ENCODE peak calls at places on chromosome 22, in four cellular contexts. E, P, J and U are unnamed samples.

GRCh38 chr22:42074153-42074750 is at the start of gene PHETA2:
- DNase-seq in E (no peak), P (no peak), J (no peak), U (no peak)

GRCh38 chr22:42313804-42314581 is 43.5 kb upstream of the TCF20 start:
- DNase-seq in E (no peak), P (peak), J (peak), U (peak)

GRCh38 chr22:20388200-20388599 is 5.8 kb upstream of the ZNF74 start:
- DNase-seq in E (no peak), P (no peak), J (no peak), U (peak)

GRCh38 chr22:48254311-48254873 is 1491.9 kb downstream of the TBC1D22A start:
- DNase-seq in E (no peak), P (no peak), J (no peak), U (no peak)

GRCh38 chr22:25996669-25997068 is 172.6 kb upstream of the SEZ6L start:
- DNase-seq in E (no peak), P (no peak), J (no peak), U (no peak)

GRCh38 chr22:41576877-41577276 is 12.8 kb downstream of the PMM1 start:
- DNase-seq in E (no peak), P (peak), J (peak), U (peak)

GRCh38 chr22:46618104-46618647 is 2.0 kb upstream of the GRAMD4 start:
- DNase-seq in E (no peak), P (no peak), J (no peak), U (no peak)

GRCh38 chr22:42313204-42313603 is 42.8 kb upstream of the TCF20 start:
- DNase-seq in E (no peak), P (no peak), J (no peak), U (no peak)

GRCh38 chr22:46977656-46978343 is 215.3 kb downstream of the TBC1D22A start:
- DNase-seq in E (no peak), P (no peak), J (no peak), U (no peak)

GRCh38 chr22:36930041-36930935 is 16.9 kb downstream of the CSF2RB start:
- DNase-seq in E (no peak), P (no peak), J (no peak), U (no peak)

GRCh38 chr22:25840883-25841282 is 98.9 kb downstream of the MYO18B start:
- DNase-seq in E (no peak), P (no peak), J (no peak), U (no peak)

GRCh38 chr22:17230239-17230638 is 11.0 kb upstream of the ADA2 start:
- DNase-seq in E (no peak), P (no peak), J (no peak), U (no peak)

GRCh38 chr22:48431014-48431413 is 1396.7 kb downstream of the BRD1 start:
- DNase-seq in E (no peak), P (no peak), J (no peak), U (no peak)

GRCh38 chr22:31210830-31211503 is 1.1 kb upstream of the LIMK2 start:
- DNase-seq in E (no peak), P (no peak), J (peak), U (no peak)

GRCh38 chr22:48491451-48491941 is 1336.2 kb downstream of the BRD1 start:
- DNase-seq in E (no peak), P (no peak), J (no peak), U (no peak)

GRCh38 chr22:28883917-28884753 is 763 bp downstream of the ZNRF3 start:
- DNase-seq in E (no peak), P (peak), J (no peak), U (peak)

GRCh38 chr22:30611197-30611596 is 4.2 kb downstream of the TCN2 start:
- DNase-seq in E (no peak), P (no peak), J (no peak), U (no peak)

GRCh38 chr22:22030493-22031182 is 48.1 kb upstream of the TOP3B start:
- DNase-seq in E (peak), P (peak), J (peak), U (peak)
- TF ChIP-seq TARDBP in E (peak), P (no peak), J (no peak), U (no peak)

GRCh38 chr22:23563111-23563510 is 17.0 kb downstream of the IGLL1 start:
- DNase-seq in E (no peak), P (no peak), J (no peak), U (no peak)

GRCh38 chr22:23565942-23566715 is 14.0 kb downstream of the IGLL1 start:
- DNase-seq in E (no peak), P (peak), J (peak), U (no peak)

GRCh38 chr22:23565288-23565941 is 14.7 kb downstream of the IGLL1 start:
- DNase-seq in E (no peak), P (peak), J (no peak), U (no peak)

GRCh38 chr22:23562186-23562585 is 17.9 kb downstream of the IGLL1 start:
- DNase-seq in E (no peak), P (no peak), J (no peak), U (no peak)

DNA sequence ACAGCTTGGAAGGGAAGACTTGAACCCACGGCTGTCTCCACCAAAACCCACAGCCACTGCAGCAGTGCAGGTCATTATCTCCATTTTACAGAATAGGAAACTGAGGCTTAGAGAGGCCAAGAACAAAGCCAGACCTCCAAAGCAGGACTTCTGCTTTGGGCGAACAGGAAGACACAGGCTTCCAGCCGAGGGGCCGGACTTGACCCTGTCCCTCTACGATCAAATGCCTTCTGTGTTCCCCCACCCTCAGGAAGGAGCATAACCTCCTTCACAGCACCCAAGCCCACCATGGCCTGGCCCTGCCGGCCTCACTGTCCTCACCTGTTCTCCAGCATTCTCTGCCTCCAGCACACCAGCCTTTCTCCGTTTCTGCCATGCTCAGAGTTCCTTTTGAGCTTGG is 15.8 kb downstream of the IGLL1 start:
- DNase-seq in E (no peak), P (no peak), J (no peak), U (no peak)
- TF ChIP-seq TARDBP in E (no peak), P (no peak), J (no peak), U (no peak)

GRCh38 chr22:32545801-32546200 is 71.2 kb downstream of the FBXO7 start:
- DNase-seq in E (no peak), P (no peak), J (peak), U (no peak)

GRCh38 chr22:32546935-32547334 is 72.3 kb downstream of the FBXO7 start:
- DNase-seq in E (no peak), P (no peak), J (no peak), U (no peak)

GRCh38 chr22:32548039-32548438 is 73.4 kb downstream of the FBXO7 start:
- DNase-seq in E (no peak), P (no peak), J (no peak), U (no peak)

GRCh38 chr22:32544953-32545558 is 70.4 kb downstream of the FBXO7 start:
- DNase-seq in E (no peak), P (no peak), J (no peak), U (no peak)

GRCh38 chr22:32546480-32546879 is 71.9 kb downstream of the FBXO7 start:
- DNase-seq in E (no peak), P (no peak), J (no peak), U (no peak)
- TF ChIP-seq TARDBP in E (no peak), P (no peak), J (no peak), U (no peak)

GRCh38 chr22:32352681-32353080 is 5.0 kb upstream of the RFPL3 start:
- DNase-seq in E (no peak), P (no peak), J (no peak), U (no peak)

GRCh38 chr22:32355760-32356159 is 1.9 kb upstream of the RFPL3 start:
- DNase-seq in E (no peak), P (no peak), J (peak), U (no peak)

GRCh38 chr22:32353840-32354239 is 3.8 kb upstream of the RFPL3 start:
- DNase-seq in E (no peak), P (no peak), J (no peak), U (no peak)

GRCh38 chr22:32353292-32353691 is 4.4 kb upstream of the RFPL3 start:
- DNase-seq in E (no peak), P (no peak), J (no peak), U (no peak)

DNA sequence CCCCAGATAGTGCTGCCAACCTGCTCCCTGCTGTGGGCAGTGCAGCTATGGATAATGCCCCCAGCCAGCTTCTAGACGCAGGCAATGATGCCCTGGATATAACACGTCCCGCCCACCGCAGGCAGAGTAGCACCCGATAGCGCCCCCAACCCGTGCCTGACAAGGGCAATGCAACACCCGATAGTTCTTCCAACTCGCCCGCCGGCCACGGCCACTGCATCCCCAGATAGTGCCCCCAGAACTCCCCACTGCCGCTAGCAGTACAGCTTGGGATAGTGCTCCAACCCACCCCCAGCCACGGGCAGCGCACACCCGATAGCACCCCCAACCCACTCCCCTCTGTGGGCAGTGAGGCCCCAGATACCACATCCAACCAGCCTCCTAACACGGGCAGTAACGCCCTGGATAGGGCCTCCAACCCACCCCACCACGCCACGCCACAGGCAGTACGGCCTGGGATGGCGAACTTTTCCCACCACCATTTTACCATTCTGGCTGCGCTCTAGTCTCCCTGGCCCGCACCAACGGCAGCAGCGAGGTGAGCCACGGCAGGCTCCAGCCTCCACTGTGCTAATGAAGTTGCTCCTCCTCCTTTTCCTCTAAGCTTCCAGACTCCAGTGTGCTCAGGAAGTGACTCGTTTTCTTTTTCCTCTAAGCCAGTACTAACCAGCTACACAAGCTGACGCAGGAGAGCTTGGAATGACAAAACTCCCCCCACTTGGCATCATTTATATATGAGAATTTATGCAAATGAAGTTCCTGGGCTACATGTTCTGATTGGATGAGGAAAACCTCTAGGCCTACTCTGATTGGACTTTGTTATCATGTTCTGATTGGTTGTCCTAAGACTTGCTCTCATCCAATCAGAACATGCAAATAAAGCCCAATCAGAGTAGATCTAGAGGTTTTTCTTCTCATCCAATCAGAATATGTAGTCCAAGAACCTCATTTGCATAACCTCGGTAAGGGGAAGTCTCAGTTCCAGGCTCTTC is 3.0 kb upstream of the RFPL3 start:
- DNase-seq in E (no peak), P (no peak), J (no peak), U (peak)
- TF ChIP-seq TARDBP in E (no peak), P (no peak), J (no peak), U (no peak)